ENCODE peak calls at places on chromosomes 7 and 10, in nine cellular contexts. One of them, this sample, is unnamed.

GRCh38 chr7:113092762-113093161 is 6.1 kb upstream of the GPR85 start:
- DNase-seq in right lobe of liver: no peak
- DNase-seq in neural progenitor cell: no peak
- DNase-seq in retinal pigment epithelial cell: no peak
- DNase-seq in PC-3: no peak
- DNase-seq in tibial artery: no peak
- DNase-seq in mucosa of descending colon: no peak
- DNase-seq in brain microvascular endothelial cell: no peak
- DNase-seq in A549: no peak
- DNase-seq in this sample: no peak

GRCh38 chr7:51459809-51460208 is 143.2 kb upstream of the COBL start:
- DNase-seq in mucosa of descending colon: no peak
- DNase-seq in retinal pigment epithelial cell: no peak
- DNase-seq in PC-3: no peak
- DNase-seq in neural progenitor cell: peak
- DNase-seq in A549: no peak
- DNase-seq in tibial artery: no peak
- DNase-seq in right lobe of liver: no peak
- DNase-seq in brain microvascular endothelial cell: no peak
- DNase-seq in this sample: no peak

GRCh38 chr7:107390921-107391320 is 78.9 kb upstream of the GPR22 start:
- DNase-seq in mucosa of descending colon: no peak
- DNase-seq in A549: no peak
- DNase-seq in brain microvascular endothelial cell: no peak
- DNase-seq in neural progenitor cell: peak
- DNase-seq in right lobe of liver: no peak
- DNase-seq in PC-3: no peak
- DNase-seq in retinal pigment epithelial cell: no peak
- DNase-seq in tibial artery: no peak
- DNase-seq in this sample: no peak

GRCh38 chr10:126104767-126105166 is 208.4 kb downstream of the FANK1 start:
- DNase-seq in A549: no peak
- DNase-seq in right lobe of liver: no peak
- DNase-seq in neural progenitor cell: no peak
- DNase-seq in mucosa of descending colon: no peak
- DNase-seq in retinal pigment epithelial cell: no peak
- DNase-seq in brain microvascular endothelial cell: no peak
- DNase-seq in tibial artery: peak
- DNase-seq in PC-3: no peak
- DNase-seq in this sample: no peak

GRCh38 chr7:42227931-42228591 is 8.9 kb downstream of the GLI3 start:
- DNase-seq in brain microvascular endothelial cell: peak
- DNase-seq in A549: no peak
- DNase-seq in PC-3: no peak
- DNase-seq in tibial artery: no peak
- DNase-seq in mucosa of descending colon: no peak
- DNase-seq in neural progenitor cell: peak
- DNase-seq in retinal pigment epithelial cell: no peak
- DNase-seq in right lobe of liver: no peak
- DNase-seq in this sample: no peak

GRCh38 chr10:22620140-22620857 is 94.1 kb downstream of the PIP4K2A start:
- DNase-seq in A549: peak
- DNase-seq in mucosa of descending colon: peak
- DNase-seq in neural progenitor cell: no peak
- DNase-seq in retinal pigment epithelial cell: peak
- DNase-seq in brain microvascular endothelial cell: peak
- DNase-seq in tibial artery: peak
- DNase-seq in right lobe of liver: no peak
- DNase-seq in PC-3: peak
- DNase-seq in this sample: peak

GRCh38 chr10:86944907-86945306 is 12.5 kb downstream of the MMRN2 start:
- DNase-seq in neural progenitor cell: no peak
- DNase-seq in A549: no peak
- DNase-seq in mucosa of descending colon: no peak
- DNase-seq in PC-3: no peak
- DNase-seq in right lobe of liver: peak
- DNase-seq in retinal pigment epithelial cell: no peak
- DNase-seq in brain microvascular endothelial cell: no peak
- DNase-seq in tibial artery: peak
- DNase-seq in this sample: no peak

GRCh38 chr7:9498303-9498702 is 1064.9 kb downstream of the NXPH1 start:
- DNase-seq in A549: no peak
- DNase-seq in tibial artery: no peak
- DNase-seq in retinal pigment epithelial cell: no peak
- DNase-seq in PC-3: no peak
- DNase-seq in brain microvascular endothelial cell: no peak
- DNase-seq in right lobe of liver: no peak
- DNase-seq in neural progenitor cell: no peak
- DNase-seq in mucosa of descending colon: no peak
- DNase-seq in this sample: no peak

GRCh38 chr10:68175954-68176353 is 56.0 kb downstream of the ATOH7 start:
- DNase-seq in PC-3: peak
- DNase-seq in brain microvascular endothelial cell: no peak
- DNase-seq in neural progenitor cell: no peak
- DNase-seq in mucosa of descending colon: no peak
- DNase-seq in tibial artery: no peak
- DNase-seq in A549: no peak
- DNase-seq in right lobe of liver: no peak
- DNase-seq in retinal pigment epithelial cell: no peak
- DNase-seq in this sample: no peak

GRCh38 chr10:28754930-28755718 is 77.8 kb downstream of the BAMBI start:
- DNase-seq in brain microvascular endothelial cell: peak
- DNase-seq in A549: peak
- DNase-seq in right lobe of liver: no peak
- DNase-seq in neural progenitor cell: no peak
- DNase-seq in mucosa of descending colon: no peak
- DNase-seq in tibial artery: no peak
- DNase-seq in retinal pigment epithelial cell: no peak
- DNase-seq in PC-3: no peak
- DNase-seq in this sample: no peak

GRCh38 chr7:14698239-14698638 is 204.3 kb downstream of the DGKB start:
- DNase-seq in right lobe of liver: no peak
- DNase-seq in brain microvascular endothelial cell: no peak
- DNase-seq in neural progenitor cell: no peak
- DNase-seq in mucosa of descending colon: no peak
- DNase-seq in A549: no peak
- DNase-seq in tibial artery: no peak
- DNase-seq in PC-3: peak
- DNase-seq in retinal pigment epithelial cell: no peak
- DNase-seq in this sample: no peak

GRCh38 chr10:132398566-132398991 is 1.6 kb downstream of the PWWP2B start:
- DNase-seq in PC-3: no peak
- DNase-seq in right lobe of liver: no peak
- DNase-seq in tibial artery: no peak
- DNase-seq in neural progenitor cell: no peak
- DNase-seq in A549: no peak
- DNase-seq in brain microvascular endothelial cell: no peak
- DNase-seq in retinal pigment epithelial cell: no peak
- DNase-seq in mucosa of descending colon: peak
- DNase-seq in this sample: no peak
- H3K4me3 ChIP-seq in PC-3: peak
- H3K4me3 ChIP-seq in right lobe of liver: no peak
- H3K4me3 ChIP-seq in tibial artery: no peak
- H3K4me3 ChIP-seq in neural progenitor cell: no peak
- H3K4me3 ChIP-seq in A549: peak
- H3K4me3 ChIP-seq in brain microvascular endothelial cell: no peak
- H3K4me3 ChIP-seq in retinal pigment epithelial cell: no peak
- H3K4me3 ChIP-seq in mucosa of descending colon: no peak
- H3K4me3 ChIP-seq in this sample: peak

DNA sequence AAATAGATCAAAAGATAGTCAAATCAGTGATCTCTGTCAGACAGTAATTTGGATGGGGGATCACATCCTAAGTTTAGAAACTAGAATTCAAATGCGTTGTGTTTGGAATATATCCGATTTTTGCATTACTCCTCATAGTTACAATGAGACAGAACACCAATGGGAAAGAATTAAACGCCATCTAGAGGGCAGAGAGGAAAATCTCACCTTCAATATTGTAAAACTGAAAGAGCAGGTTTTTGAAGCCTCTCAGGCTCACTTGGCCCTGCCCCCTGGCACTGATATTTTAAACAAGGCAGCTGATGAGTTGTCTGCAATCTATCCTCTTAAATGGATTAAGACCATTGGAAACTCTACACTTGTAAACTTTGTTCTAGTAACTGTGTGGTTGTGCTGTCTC is 17.7 kb downstream of the FRG2B start:
- DNase-seq in neural progenitor cell: no peak
- DNase-seq in tibial artery: no peak
- DNase-seq in right lobe of liver: no peak
- DNase-seq in PC-3: peak
- DNase-seq in retinal pigment epithelial cell: no peak
- DNase-seq in mucosa of descending colon: no peak
- DNase-seq in A549: peak
- DNase-seq in brain microvascular endothelial cell: no peak
- DNase-seq in this sample: no peak
- TF ChIP-seq CTCF in neural progenitor cell: peak
- TF ChIP-seq CTCF in tibial artery: peak
- TF ChIP-seq CTCF in right lobe of liver: peak
- TF ChIP-seq CTCF in PC-3: peak
- TF ChIP-seq CTCF in retinal pigment epithelial cell: peak
- TF ChIP-seq CTCF in mucosa of descending colon: no peak
- TF ChIP-seq CTCF in A549: peak
- TF ChIP-seq CTCF in brain microvascular endothelial cell: no peak
- TF ChIP-seq CTCF in this sample: peak

DNA sequence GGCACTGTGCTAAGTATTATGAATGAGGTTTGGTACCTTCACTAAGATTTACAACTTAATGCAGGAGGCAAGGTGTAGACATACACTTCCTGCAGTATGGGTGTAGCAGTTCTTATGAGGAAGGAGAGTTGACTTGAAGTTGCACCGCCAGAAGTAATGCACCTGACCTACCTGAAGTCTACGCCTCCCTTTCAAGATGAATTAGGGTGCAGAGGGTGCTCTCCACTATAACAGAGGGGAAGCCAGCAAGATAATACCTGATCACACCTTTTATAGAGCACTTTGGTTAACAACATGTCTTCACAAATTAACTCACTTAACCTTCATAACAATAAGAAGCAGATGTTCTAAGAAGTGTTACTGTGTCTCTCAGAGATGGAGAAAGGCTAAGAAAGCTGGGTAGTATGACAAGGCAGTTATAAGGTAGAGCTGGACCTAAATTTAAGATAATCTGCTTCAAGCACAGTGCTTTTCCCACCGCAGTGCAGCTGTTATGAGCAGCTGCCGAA is 552 bp upstream of the RAB18 start:
- DNase-seq in tibial artery: no peak
- DNase-seq in PC-3: no peak
- DNase-seq in A549: peak
- DNase-seq in mucosa of descending colon: no peak
- DNase-seq in neural progenitor cell: no peak
- DNase-seq in retinal pigment epithelial cell: no peak
- DNase-seq in brain microvascular endothelial cell: no peak
- DNase-seq in right lobe of liver: no peak
- DNase-seq in this sample: no peak
- H3K4me3 ChIP-seq in tibial artery: peak
- H3K4me3 ChIP-seq in PC-3: peak
- H3K4me3 ChIP-seq in A549: peak
- H3K4me3 ChIP-seq in mucosa of descending colon: no peak
- H3K4me3 ChIP-seq in neural progenitor cell: peak
- H3K4me3 ChIP-seq in retinal pigment epithelial cell: peak
- H3K4me3 ChIP-seq in brain microvascular endothelial cell: peak
- H3K4me3 ChIP-seq in right lobe of liver: peak
- H3K4me3 ChIP-seq in this sample: peak

DNA sequence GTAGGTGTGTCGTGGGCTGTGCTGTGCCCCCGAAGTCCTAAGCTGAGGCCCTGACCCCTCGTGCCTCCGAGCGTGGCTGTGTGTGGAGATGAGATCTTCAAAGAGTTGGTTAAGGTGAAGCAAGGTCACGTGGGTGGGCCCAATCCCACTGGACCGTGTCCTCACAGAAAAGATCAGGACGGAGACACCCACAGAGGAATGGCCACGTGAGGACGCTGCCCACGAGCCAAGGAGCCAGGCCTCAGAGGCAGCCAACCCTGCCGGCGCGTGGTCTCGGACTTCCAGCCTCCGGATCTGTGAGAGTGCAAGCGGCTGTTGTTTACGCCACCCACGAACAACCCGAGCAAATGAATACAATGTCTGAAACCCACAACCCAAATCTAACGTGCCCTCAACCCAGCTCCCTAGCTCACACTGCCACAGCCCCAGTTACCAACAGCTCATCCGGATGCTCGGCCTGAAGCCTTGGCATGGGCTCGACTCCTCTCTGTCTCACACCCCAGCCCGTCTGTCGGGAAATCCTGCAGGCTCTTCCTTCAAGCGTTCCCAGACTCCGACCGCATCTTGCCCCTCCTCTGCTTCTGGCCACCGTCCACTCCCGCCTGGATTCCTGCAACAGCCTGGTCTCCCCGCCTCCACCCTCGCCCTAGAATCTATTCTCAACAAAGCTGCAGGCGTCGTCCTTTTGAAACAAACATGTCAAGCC is 35.5 kb downstream of the STK32C start:
- DNase-seq in tibial artery: no peak
- DNase-seq in right lobe of liver: no peak
- DNase-seq in PC-3: no peak
- DNase-seq in A549: no peak
- DNase-seq in mucosa of descending colon: peak
- DNase-seq in retinal pigment epithelial cell: no peak
- DNase-seq in brain microvascular endothelial cell: no peak
- DNase-seq in neural progenitor cell: no peak
- DNase-seq in this sample: no peak
- TF ChIP-seq CTCF in tibial artery: no peak
- TF ChIP-seq CTCF in right lobe of liver: no peak
- TF ChIP-seq CTCF in PC-3: no peak
- TF ChIP-seq CTCF in A549: no peak
- TF ChIP-seq CTCF in mucosa of descending colon: no peak
- TF ChIP-seq CTCF in retinal pigment epithelial cell: no peak
- TF ChIP-seq CTCF in brain microvascular endothelial cell: no peak
- TF ChIP-seq CTCF in neural progenitor cell: no peak
- TF ChIP-seq CTCF in this sample: no peak

GRCh38 chr7:70456729-70457128 is 675.2 kb upstream of the GALNT17 start:
- DNase-seq in brain microvascular endothelial cell: no peak
- DNase-seq in mucosa of descending colon: no peak
- DNase-seq in neural progenitor cell: no peak
- DNase-seq in right lobe of liver: no peak
- DNase-seq in A549: no peak
- DNase-seq in PC-3: no peak
- DNase-seq in tibial artery: no peak
- DNase-seq in retinal pigment epithelial cell: no peak
- DNase-seq in this sample: no peak
- H3K4me3 ChIP-seq in brain microvascular endothelial cell: no peak
- H3K4me3 ChIP-seq in mucosa of descending colon: no peak
- H3K4me3 ChIP-seq in neural progenitor cell: no peak
- H3K4me3 ChIP-seq in right lobe of liver: no peak
- H3K4me3 ChIP-seq in A549: no peak
- H3K4me3 ChIP-seq in PC-3: no peak
- H3K4me3 ChIP-seq in tibial artery: no peak
- H3K4me3 ChIP-seq in retinal pigment epithelial cell: no peak
- H3K4me3 ChIP-seq in this sample: no peak

DNA sequence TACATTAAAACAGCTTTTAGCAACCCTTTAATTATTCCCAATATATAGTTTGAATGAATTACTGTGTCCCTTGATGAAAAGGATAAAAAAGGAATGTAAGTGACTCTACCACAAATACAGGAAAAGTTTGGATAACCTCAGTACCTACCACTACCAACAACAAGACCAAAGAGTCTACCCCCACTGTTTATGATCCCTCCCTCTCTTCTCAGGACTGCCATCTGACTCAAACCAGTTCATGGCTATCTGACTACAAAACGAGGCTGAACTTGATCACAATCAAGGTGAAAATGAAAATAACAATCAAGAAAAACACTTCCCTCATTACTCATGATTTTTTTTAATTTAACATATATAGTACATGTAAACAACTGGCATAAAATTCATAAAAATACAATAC is 108.7 kb downstream of the DPY19L1 start:
- DNase-seq in right lobe of liver: no peak
- DNase-seq in neural progenitor cell: no peak
- DNase-seq in mucosa of descending colon: no peak
- DNase-seq in A549: no peak
- DNase-seq in tibial artery: no peak
- DNase-seq in retinal pigment epithelial cell: no peak
- DNase-seq in brain microvascular endothelial cell: no peak
- DNase-seq in PC-3: no peak
- DNase-seq in this sample: no peak
- TF ChIP-seq CTCF in right lobe of liver: no peak
- TF ChIP-seq CTCF in neural progenitor cell: no peak
- TF ChIP-seq CTCF in mucosa of descending colon: no peak
- TF ChIP-seq CTCF in A549: no peak
- TF ChIP-seq CTCF in tibial artery: no peak
- TF ChIP-seq CTCF in retinal pigment epithelial cell: no peak
- TF ChIP-seq CTCF in brain microvascular endothelial cell: no peak
- TF ChIP-seq CTCF in PC-3: no peak
- TF ChIP-seq CTCF in this sample: no peak